ENCODE peak calls at places on chromosomes 2 and 18, in eight cellular contexts. One of them, this sample, is unnamed.

GRCh38 chr18:3816601-3817363 is 366.8 kb downstream of the TGIF1 start:
- DNase-seq in fibroblast of lung: peak
- DNase-seq in astrocyte of the cerebellum: peak
- DNase-seq in psoas muscle: no peak
- DNase-seq in NB4: no peak
- DNase-seq in GM12865: no peak
- DNase-seq in kidney: no peak
- DNase-seq in AG04450: peak
- DNase-seq in this sample: peak

GRCh38 chr2:73852020-73852419 is 23.3 kb downstream of the STAMBP start:
- DNase-seq in astrocyte of the cerebellum: no peak
- DNase-seq in kidney: no peak
- DNase-seq in AG04450: no peak
- DNase-seq in fibroblast of lung: peak
- DNase-seq in GM12865: no peak
- DNase-seq in psoas muscle: no peak
- DNase-seq in NB4: no peak
- DNase-seq in this sample: no peak

GRCh38 chr18:32661486-32662299 is 111.1 kb downstream of the KLHL14 start:
- DNase-seq in GM12865: no peak
- DNase-seq in astrocyte of the cerebellum: peak
- DNase-seq in NB4: no peak
- DNase-seq in psoas muscle: no peak
- DNase-seq in kidney: no peak
- DNase-seq in AG04450: no peak
- DNase-seq in fibroblast of lung: peak
- DNase-seq in this sample: no peak

GRCh38 chr2:43024515-43024962 is 201.9 kb downstream of the ZFP36L2 start:
- DNase-seq in kidney: peak
- DNase-seq in GM12865: peak
- DNase-seq in NB4: peak
- DNase-seq in fibroblast of lung: peak
- DNase-seq in astrocyte of the cerebellum: peak
- DNase-seq in psoas muscle: peak
- DNase-seq in AG04450: no peak
- DNase-seq in this sample: peak

GRCh38 chr2:134365356-134365755 is 111.5 kb downstream of the MGAT5 start:
- DNase-seq in AG04450: no peak
- DNase-seq in psoas muscle: no peak
- DNase-seq in kidney: no peak
- DNase-seq in astrocyte of the cerebellum: no peak
- DNase-seq in fibroblast of lung: no peak
- DNase-seq in NB4: peak
- DNase-seq in GM12865: peak
- DNase-seq in this sample: no peak

GRCh38 chr18:53004798-53005197 is 664.8 kb downstream of the DCC start:
- DNase-seq in NB4: no peak
- DNase-seq in psoas muscle: no peak
- DNase-seq in AG04450: no peak
- DNase-seq in GM12865: peak
- DNase-seq in astrocyte of the cerebellum: no peak
- DNase-seq in kidney: no peak
- DNase-seq in fibroblast of lung: no peak
- DNase-seq in this sample: no peak

GRCh38 chr2:65228249-65228750 is 669 bp downstream of the ACTR2 start:
- DNase-seq in NB4: peak
- DNase-seq in GM12865: peak
- DNase-seq in kidney: no peak
- DNase-seq in psoas muscle: no peak
- DNase-seq in fibroblast of lung: peak
- DNase-seq in astrocyte of the cerebellum: no peak
- DNase-seq in AG04450: no peak
- DNase-seq in this sample: no peak

GRCh38 chr2:144521702-144522101 is 1.8 kb upstream of the ZEB2 start:
- DNase-seq in NB4: peak
- DNase-seq in psoas muscle: no peak
- DNase-seq in kidney: no peak
- DNase-seq in AG04450: no peak
- DNase-seq in fibroblast of lung: no peak
- DNase-seq in astrocyte of the cerebellum: no peak
- DNase-seq in GM12865: no peak
- DNase-seq in this sample: no peak

GRCh38 chr2:96549967-96550786 is 13.6 kb downstream of the ARID5A start:
- DNase-seq in kidney: peak
- DNase-seq in AG04450: no peak
- DNase-seq in psoas muscle: peak
- DNase-seq in astrocyte of the cerebellum: no peak
- DNase-seq in GM12865: no peak
- DNase-seq in fibroblast of lung: no peak
- DNase-seq in NB4: no peak
- DNase-seq in this sample: peak

GRCh38 chr2:190184460-190184859 is 121.9 kb upstream of the MSTN start:
- DNase-seq in psoas muscle: no peak
- DNase-seq in astrocyte of the cerebellum: no peak
- DNase-seq in NB4: no peak
- DNase-seq in fibroblast of lung: no peak
- DNase-seq in kidney: no peak
- DNase-seq in GM12865: no peak
- DNase-seq in AG04450: no peak
- DNase-seq in this sample: no peak

GRCh38 chr2:137991078-137991477 is 26.8 kb downstream of the HNMT start:
- DNase-seq in psoas muscle: no peak
- DNase-seq in AG04450: no peak
- DNase-seq in astrocyte of the cerebellum: no peak
- DNase-seq in fibroblast of lung: no peak
- DNase-seq in kidney: no peak
- DNase-seq in GM12865: no peak
- DNase-seq in NB4: no peak
- DNase-seq in this sample: no peak

GRCh38 chr2:32355976-32356734 is 668 bp upstream of the BIRC6 start:
- DNase-seq in GM12865: no peak
- DNase-seq in NB4: peak
- DNase-seq in kidney: no peak
- DNase-seq in psoas muscle: no peak
- DNase-seq in AG04450: peak
- DNase-seq in fibroblast of lung: no peak
- DNase-seq in astrocyte of the cerebellum: no peak
- DNase-seq in this sample: no peak

GRCh38 chr2:150778828-150779227 is 291.4 kb upstream of the RND3 start:
- DNase-seq in kidney: no peak
- DNase-seq in NB4: no peak
- DNase-seq in astrocyte of the cerebellum: no peak
- DNase-seq in fibroblast of lung: peak
- DNase-seq in GM12865: no peak
- DNase-seq in psoas muscle: no peak
- DNase-seq in AG04450: no peak
- DNase-seq in this sample: no peak

GRCh38 chr18:59056706-59057492 is 82.8 kb upstream of the SEC11C start:
- DNase-seq in astrocyte of the cerebellum: peak
- DNase-seq in psoas muscle: peak
- DNase-seq in kidney: peak
- DNase-seq in GM12865: peak
- DNase-seq in AG04450: peak
- DNase-seq in NB4: peak
- DNase-seq in fibroblast of lung: peak
- DNase-seq in this sample: no peak

GRCh38 chr2:204749319-204749718 is 204.0 kb downstream of the PARD3B start:
- DNase-seq in AG04450: no peak
- DNase-seq in GM12865: no peak
- DNase-seq in kidney: no peak
- DNase-seq in psoas muscle: no peak
- DNase-seq in NB4: no peak
- DNase-seq in fibroblast of lung: peak
- DNase-seq in astrocyte of the cerebellum: peak
- DNase-seq in this sample: no peak

GRCh38 chr2:66789741-66790140 is 354.8 kb downstream of the MEIS1 start:
- DNase-seq in GM12865: no peak
- DNase-seq in AG04450: no peak
- DNase-seq in kidney: no peak
- DNase-seq in psoas muscle: no peak
- DNase-seq in NB4: no peak
- DNase-seq in fibroblast of lung: peak
- DNase-seq in astrocyte of the cerebellum: no peak
- DNase-seq in this sample: no peak

GRCh38 chr2:60530660-60531276 is 22.7 kb downstream of the BCL11A start:
- DNase-seq in GM12865: peak
- DNase-seq in psoas muscle: no peak
- DNase-seq in astrocyte of the cerebellum: peak
- DNase-seq in fibroblast of lung: peak
- DNase-seq in kidney: peak
- DNase-seq in AG04450: no peak
- DNase-seq in NB4: peak
- DNase-seq in this sample: peak

GRCh38 chr2:118224888-118225264 is 136.6 kb downstream of the INSIG2 start:
- DNase-seq in astrocyte of the cerebellum: no peak
- DNase-seq in fibroblast of lung: no peak
- DNase-seq in AG04450: no peak
- DNase-seq in GM12865: peak
- DNase-seq in NB4: peak
- DNase-seq in kidney: no peak
- DNase-seq in psoas muscle: no peak
- DNase-seq in this sample: no peak

GRCh38 chr2:118223487-118224136 is 135.3 kb downstream of the INSIG2 start:
- DNase-seq in fibroblast of lung: peak
- DNase-seq in kidney: no peak
- DNase-seq in GM12865: peak
- DNase-seq in AG04450: no peak
- DNase-seq in psoas muscle: no peak
- DNase-seq in NB4: no peak
- DNase-seq in astrocyte of the cerebellum: no peak
- DNase-seq in this sample: no peak

GRCh38 chr2:118231759-118232158 is 143.5 kb downstream of the INSIG2 start:
- DNase-seq in psoas muscle: no peak
- DNase-seq in AG04450: no peak
- DNase-seq in kidney: no peak
- DNase-seq in fibroblast of lung: no peak
- DNase-seq in NB4: no peak
- DNase-seq in GM12865: no peak
- DNase-seq in astrocyte of the cerebellum: no peak
- DNase-seq in this sample: no peak

GRCh38 chr2:118224144-118224887 is 136.0 kb downstream of the INSIG2 start:
- DNase-seq in kidney: peak
- DNase-seq in AG04450: no peak
- DNase-seq in astrocyte of the cerebellum: no peak
- DNase-seq in psoas muscle: peak
- DNase-seq in NB4: peak
- DNase-seq in GM12865: peak
- DNase-seq in fibroblast of lung: peak
- DNase-seq in this sample: no peak

GRCh38 chr2:118227698-118228508 is 139.6 kb downstream of the INSIG2 start:
- DNase-seq in AG04450: no peak
- DNase-seq in psoas muscle: no peak
- DNase-seq in kidney: no peak
- DNase-seq in fibroblast of lung: no peak
- DNase-seq in astrocyte of the cerebellum: no peak
- DNase-seq in GM12865: peak
- DNase-seq in NB4: no peak
- DNase-seq in this sample: no peak
- H3K4me3 ChIP-seq in AG04450: no peak
- H3K4me3 ChIP-seq in psoas muscle: no peak
- H3K4me3 ChIP-seq in kidney: no peak
- H3K4me3 ChIP-seq in fibroblast of lung: no peak
- H3K4me3 ChIP-seq in astrocyte of the cerebellum: no peak
- H3K4me3 ChIP-seq in GM12865: no peak
- H3K4me3 ChIP-seq in NB4: no peak
- H3K4me3 ChIP-seq in this sample: no peak

DNA sequence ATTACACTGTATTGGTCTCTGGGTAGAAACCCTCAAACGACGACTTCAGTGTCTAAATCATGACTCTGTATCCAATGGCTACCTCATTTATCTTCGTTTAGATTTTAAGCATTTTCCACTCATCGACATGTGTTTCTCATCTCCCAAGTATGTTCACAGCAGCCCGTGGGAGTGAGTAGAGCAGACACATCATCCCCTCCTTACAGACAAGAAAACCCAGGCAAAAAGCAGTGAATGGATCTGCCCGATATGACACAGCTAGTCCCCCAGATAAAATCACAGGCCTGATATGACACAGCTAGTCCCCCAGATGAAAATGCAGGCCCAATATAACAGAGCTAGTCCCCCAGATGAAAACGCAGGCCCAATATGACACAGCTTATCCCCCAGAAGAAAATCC is 279.7 kb downstream of the TNS1 start:
- DNase-seq in NB4: no peak
- DNase-seq in fibroblast of lung: peak
- DNase-seq in astrocyte of the cerebellum: no peak
- DNase-seq in psoas muscle: no peak
- DNase-seq in AG04450: no peak
- DNase-seq in GM12865: no peak
- DNase-seq in kidney: no peak
- DNase-seq in this sample: no peak
- H3K4me3 ChIP-seq in NB4: no peak
- H3K4me3 ChIP-seq in fibroblast of lung: no peak
- H3K4me3 ChIP-seq in astrocyte of the cerebellum: no peak
- H3K4me3 ChIP-seq in psoas muscle: no peak
- H3K4me3 ChIP-seq in AG04450: no peak
- H3K4me3 ChIP-seq in GM12865: no peak
- H3K4me3 ChIP-seq in kidney: no peak
- H3K4me3 ChIP-seq in this sample: no peak

DNA sequence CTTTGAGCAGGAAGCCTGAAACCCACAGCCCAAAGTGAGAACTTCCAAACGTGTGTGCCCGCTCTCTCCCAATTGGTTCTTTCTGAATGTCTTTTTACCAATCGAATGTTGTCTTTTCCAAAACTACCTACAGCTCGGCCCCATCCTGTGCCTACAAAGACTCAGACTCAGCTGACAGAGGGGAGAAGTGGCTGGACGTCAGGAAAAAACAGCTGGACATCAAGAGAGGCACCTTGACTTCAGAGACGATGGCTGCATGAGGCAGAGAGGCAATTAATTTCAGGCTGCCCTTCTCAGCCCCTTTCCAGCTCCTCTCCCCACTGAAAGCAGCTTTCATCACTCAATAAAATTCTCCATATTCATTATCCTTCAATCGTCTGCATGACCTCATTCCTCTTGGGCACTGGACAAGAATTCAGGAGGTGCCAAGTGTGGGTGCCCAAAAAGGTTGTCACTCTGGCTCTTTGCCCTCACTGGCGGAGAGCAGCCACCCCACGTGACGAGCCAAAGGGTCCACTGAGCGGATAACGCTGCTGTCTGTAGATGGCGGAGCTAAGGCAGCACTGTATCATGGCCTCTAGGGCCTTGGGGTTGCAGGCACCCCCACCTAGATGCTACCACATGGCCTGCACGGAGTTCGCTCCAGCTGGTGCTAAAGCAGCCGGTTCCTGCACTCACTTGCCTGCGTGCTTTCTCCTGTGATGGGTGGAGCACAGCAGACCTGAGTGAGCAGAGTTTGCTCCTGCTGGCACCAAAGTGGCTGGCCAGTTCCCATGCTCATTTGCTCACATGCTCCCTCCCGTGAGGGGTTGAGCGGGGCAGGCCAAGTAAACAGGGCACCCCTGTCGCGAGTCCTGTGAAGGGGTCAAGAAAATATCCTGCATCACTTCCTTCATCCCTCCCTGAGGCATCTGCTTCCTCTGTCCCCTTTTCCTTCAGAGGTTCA is 37.9 kb downstream of the FAM210A start:
- DNase-seq in kidney: no peak
- DNase-seq in fibroblast of lung: no peak
- DNase-seq in astrocyte of the cerebellum: no peak
- DNase-seq in NB4: no peak
- DNase-seq in psoas muscle: no peak
- DNase-seq in GM12865: no peak
- DNase-seq in AG04450: no peak
- DNase-seq in this sample: no peak
- H3K4me3 ChIP-seq in kidney: no peak
- H3K4me3 ChIP-seq in fibroblast of lung: no peak
- H3K4me3 ChIP-seq in astrocyte of the cerebellum: no peak
- H3K4me3 ChIP-seq in NB4: no peak
- H3K4me3 ChIP-seq in psoas muscle: no peak
- H3K4me3 ChIP-seq in GM12865: no peak
- H3K4me3 ChIP-seq in AG04450: no peak
- H3K4me3 ChIP-seq in this sample: no peak

GRCh38 chr2:10406491-10406890 is 41.6 kb downstream of the ODC1 start:
- DNase-seq in AG04450: no peak
- DNase-seq in psoas muscle: no peak
- DNase-seq in astrocyte of the cerebellum: no peak
- DNase-seq in GM12865: no peak
- DNase-seq in fibroblast of lung: no peak
- DNase-seq in NB4: no peak
- DNase-seq in kidney: no peak
- DNase-seq in this sample: peak
- H3K4me3 ChIP-seq in AG04450: no peak
- H3K4me3 ChIP-seq in psoas muscle: no peak
- H3K4me3 ChIP-seq in astrocyte of the cerebellum: no peak
- H3K4me3 ChIP-seq in GM12865: no peak
- H3K4me3 ChIP-seq in fibroblast of lung: no peak
- H3K4me3 ChIP-seq in NB4: no peak
- H3K4me3 ChIP-seq in kidney: no peak
- H3K4me3 ChIP-seq in this sample: no peak